ENCODE peak calls at places on chromosomes 13 and 19, in seven cellular contexts. W is osteocyte; J is mammary epithelial cell; V is cardiac fibroblast; A is brain microvascular endothelial cell; B is Peyer's patch; T is activated CD8-positive, alpha-beta T cell treated with anti-CD3 and anti-CD28 coated beads for 36 hours. R is an unnamed sample.

GRCh38 chr19:35408284-35409171 is 37.7 kb downstream of the GPR42 start:
- DNase-seq in V (no peak), J (no peak), B (peak), A (no peak), T (no peak), W (no peak), R (peak)

GRCh38 chr13:91567485-91568207 is 169.2 kb downstream of the GPC5 start:
- DNase-seq in V (peak), A (peak), T (no peak), W (no peak), B (no peak), J (no peak), R (no peak)

GRCh38 chr13:66087149-66087780 is 1142.9 kb downstream of the PCDH9 start:
- DNase-seq in W (no peak), A (no peak), V (peak), B (no peak), T (no peak), J (no peak), R (no peak)

GRCh38 chr13:44305845-44306244 is 67.8 kb upstream of the SERP2 start:
- DNase-seq in J (peak), W (no peak), A (no peak), T (no peak), B (no peak), V (peak), R (no peak)

GRCh38 chr13:78102121-78102677 is 183.6 kb upstream of the EDNRB start:
- DNase-seq in W (no peak), A (peak), V (peak), J (peak), T (no peak), B (no peak), R (peak)

GRCh38 chr13:40132249-40132648 is 476.8 kb downstream of the COG6 start:
- DNase-seq in B (no peak), A (no peak), V (no peak), T (peak), J (no peak), W (no peak), R (no peak)

GRCh38 chr19:3680939-3681338 is 19.3 kb downstream of the PIP5K1C start:
- DNase-seq in V (no peak), J (no peak), W (no peak), A (no peak), B (no peak), T (no peak), R (no peak)

GRCh38 chr19:50430888-50431342 is 1.8 kb upstream of the MYBPC2 start:
- DNase-seq in T (no peak), V (no peak), J (no peak), B (peak), A (no peak), W (no peak), R (no peak)

GRCh38 chr19:48896191-48896720 is 2.3 kb downstream of the TULP2 start:
- DNase-seq in J (no peak), A (no peak), B (peak), V (peak), W (no peak), T (peak), R (peak)

GRCh38 chr13:76647550-76647949 is 238.7 kb downstream of the KCTD12 start:
- DNase-seq in W (no peak), B (no peak), V (no peak), T (no peak), J (no peak), A (no peak), R (no peak)

GRCh38 chr13:112994084-112994780 is 25.2 kb downstream of the MCF2L start:
- DNase-seq in J (peak), B (peak), T (no peak), W (no peak), A (no peak), V (no peak), R (no peak)

GRCh38 chr19:3721131-3721899 is 13.1 kb downstream of the TJP3 start:
- DNase-seq in V (peak), J (peak), T (peak), A (peak), W (peak), B (peak), R (peak)

GRCh38 chr13:107866007-107866665 is 349.2 kb downstream of the LIG4 start:
- DNase-seq in W (peak), V (peak), J (peak), T (peak), A (peak), B (no peak), R (peak)

GRCh38 chr19:51131780-51132680 is 7.3 kb downstream of the SIGLEC9 start:
- DNase-seq in B (peak), A (peak), J (no peak), T (peak), W (no peak), V (peak), R (no peak)

GRCh38 chr19:7191946-7192691 is 102.1 kb downstream of the INSR start:
- DNase-seq in W (no peak), A (no peak), T (peak), V (no peak), B (no peak), J (no peak), R (peak)

GRCh38 chr19:11273288-11273687 is 11.0 kb upstream of the DOCK6 start:
- DNase-seq in B (no peak), T (no peak), A (no peak), V (no peak), J (peak), W (no peak), R (no peak)

GRCh38 chr13:40124648-40125045 is 469.2 kb downstream of the COG6 start:
- DNase-seq in B (no peak), W (no peak), V (no peak), J (no peak), A (no peak), T (no peak), R (no peak)

GRCh38 chr19:45918721-45919120 is 4.1 kb upstream of the NANOS2 start:
- DNase-seq in B (no peak), A (no peak), W (no peak), V (no peak), T (no peak), J (no peak), R (no peak)

GRCh38 chr19:45920458-45920857 is 5.9 kb upstream of the NANOS2 start:
- DNase-seq in W (no peak), T (peak), V (no peak), B (no peak), J (no peak), A (no peak), R (no peak)

GRCh38 chr19:45924891-45925447 is 10.4 kb upstream of the NANOS2 start:
- DNase-seq in T (no peak), V (no peak), A (no peak), J (peak), B (no peak), W (no peak), R (no peak)

GRCh38 chr19:45919678-45920077 is 5.1 kb upstream of the NANOS2 start:
- DNase-seq in A (no peak), W (no peak), V (no peak), J (peak), B (no peak), T (peak), R (no peak)

DNA sequence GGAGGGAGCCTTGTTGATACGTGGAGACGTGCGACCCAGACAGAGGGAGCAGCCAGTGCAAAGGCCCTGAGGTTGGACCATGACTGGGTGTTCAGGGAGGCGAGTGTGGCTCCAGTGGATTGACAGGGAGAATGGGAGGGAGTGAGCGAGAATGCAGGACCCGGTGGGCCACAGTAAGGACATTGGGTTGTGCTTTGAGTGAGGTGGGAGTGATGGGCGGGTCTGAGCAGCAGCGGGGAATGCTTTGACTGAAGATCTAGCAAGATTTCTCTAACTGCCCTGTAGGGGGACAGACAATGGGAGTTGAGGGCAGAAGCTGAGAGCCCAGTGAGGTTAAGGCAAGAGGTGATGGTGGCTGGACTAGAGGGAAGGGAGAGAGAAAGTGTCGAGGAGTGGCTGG is 7.7 kb upstream of the NANOS2 start:
- DNase-seq in A (no peak), T (peak), V (no peak), B (no peak), J (no peak), W (no peak), R (no peak)
- TF ChIP-seq CTCF in A (peak), T (no peak), V (peak), B (no peak), J (peak), W (no peak), R (no peak)

GRCh38 chr19:15404097-15404779 is 14.6 kb downstream of the AKAP8L start:
- DNase-seq in T (no peak), A (no peak), W (no peak), V (peak), J (no peak), B (peak), R (no peak)

GRCh38 chr19:15401397-15401710 is 17.4 kb downstream of the AKAP8L start:
- DNase-seq in T (no peak), V (no peak), J (no peak), B (peak), W (no peak), A (no peak), R (no peak)

GRCh38 chr19:15403151-15403531 is 15.6 kb downstream of the AKAP8L start:
- DNase-seq in J (no peak), A (no peak), V (no peak), B (peak), W (no peak), T (no peak), R (no peak)

GRCh38 chr19:15400521-15401396 is 18.0 kb downstream of the AKAP8L start:
- DNase-seq in T (no peak), A (no peak), V (no peak), B (peak), J (no peak), W (no peak), R (no peak)

GRCh38 chr19:15402411-15403150 is 16.2 kb downstream of the AKAP8L start:
- DNase-seq in W (no peak), B (peak), J (no peak), V (no peak), A (no peak), T (no peak), R (no peak)
- TF ChIP-seq CTCF in W (no peak), B (no peak), J (no peak), V (no peak), A (no peak), T (no peak), R (no peak)

GRCh38 chr13:29845440-29846056 is 4.9 kb downstream of the UBL3 start:
- DNase-seq in W (no peak), A (no peak), J (no peak), T (no peak), V (peak), B (no peak), R (no peak)
- TF ChIP-seq CTCF in W (peak), A (peak), J (peak), T (peak), V (peak), B (peak), R (peak)

DNA sequence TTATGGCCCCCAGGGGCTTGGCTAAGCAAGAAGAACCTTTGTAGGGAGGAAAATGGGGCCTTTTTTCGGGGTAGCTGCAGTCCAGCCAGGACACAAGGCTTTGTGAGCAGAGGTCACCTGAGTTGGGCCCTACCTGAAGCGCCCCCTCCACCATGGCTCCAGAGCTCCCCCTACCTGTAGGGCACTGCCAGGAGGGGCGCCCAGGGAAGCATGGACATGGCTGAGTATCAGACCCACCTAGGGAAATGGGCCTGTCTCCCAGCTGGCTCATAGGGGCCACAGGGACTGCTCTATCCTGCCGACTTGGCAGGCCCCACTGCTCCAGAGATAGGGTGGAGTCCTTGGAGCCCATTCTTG is 9.0 kb upstream of the CEBPA start:
- DNase-seq in T (peak), J (no peak), V (no peak), A (no peak), B (peak), W (no peak), R (peak)
- TF ChIP-seq CTCF in T (peak), J (peak), V (no peak), A (no peak), B (peak), W (no peak), R (peak)

GRCh38 chr19:46574533-46574932 is 26.6 kb upstream of the CALM3 start:
- DNase-seq in A (no peak), B (no peak), J (no peak), V (no peak), T (peak), W (no peak), R (no peak)
- TF ChIP-seq CTCF in A (no peak), B (no peak), J (no peak), V (no peak), T (no peak), W (no peak), R (no peak)

DNA sequence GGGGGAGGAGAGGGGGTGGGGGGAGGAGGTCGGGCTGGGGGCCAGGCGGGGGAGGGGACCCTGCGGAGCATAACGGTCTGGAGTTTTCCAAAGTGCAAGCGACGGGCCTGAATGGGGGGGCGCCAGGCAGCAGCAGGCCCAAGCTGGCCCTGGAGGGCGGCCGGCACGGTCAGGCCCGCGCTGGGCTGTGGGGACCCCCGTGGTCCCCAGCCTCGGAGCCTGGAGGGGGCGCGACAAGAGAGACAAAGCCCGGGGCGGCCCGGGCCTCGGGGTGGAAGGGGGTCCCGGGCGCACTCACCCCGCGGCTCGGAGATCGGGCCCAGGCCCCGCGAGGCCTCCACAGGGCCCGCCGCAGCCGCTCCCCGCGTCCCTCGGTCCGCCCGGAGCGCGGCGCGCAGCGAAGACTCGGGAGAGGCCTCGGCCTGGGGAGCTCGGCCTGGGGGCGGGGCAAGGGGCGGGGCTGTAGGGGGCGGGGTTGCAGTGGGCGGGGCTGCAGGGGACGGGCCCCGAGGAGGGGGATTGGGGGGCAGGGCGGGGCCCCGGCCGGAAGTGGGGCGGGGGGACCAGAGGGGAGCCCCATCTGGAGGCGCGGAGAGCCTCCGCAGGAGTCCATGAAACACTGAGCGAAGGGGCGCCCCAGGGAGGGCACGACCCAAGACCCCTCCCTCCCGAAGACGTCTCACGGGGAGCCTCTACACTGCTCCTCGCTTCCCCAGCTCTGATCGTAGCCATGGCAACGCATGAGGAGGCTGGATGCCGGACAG is 47.6 kb downstream of the PTPRS start:
- DNase-seq in T (peak), A (peak), V (peak), W (peak), B (peak), J (peak), R (peak)
- TF ChIP-seq CTCF in T (no peak), A (no peak), V (no peak), W (no peak), B (no peak), J (no peak), R (no peak)

GRCh38 chr19:2579678-2580280 is 103.9 kb downstream of the GADD45B start:
- DNase-seq in J (no peak), T (no peak), B (peak), A (no peak), W (no peak), V (no peak), R (no peak)
- TF ChIP-seq CTCF in J (no peak), T (peak), B (no peak), A (no peak), W (peak), V (no peak), R (no peak)

GRCh38 chr13:74136089-74136658 is 2.0 kb upstream of the KLF12 start:
- DNase-seq in A (peak), J (peak), V (peak), T (peak), W (no peak), B (peak), R (peak)
- TF ChIP-seq CTCF in A (peak), J (no peak), V (no peak), T (no peak), W (peak), B (no peak), R (no peak)